ENCODE peak calls at places on chromosomes 1 and 21, in nine cellular contexts. Z, H, R, C, T, Q, B, S and O are unnamed samples.

GRCh38 chr1:161088587-161089110 is 709 bp downstream of the NECTIN4 start:
- DNase-seq in C (no peak), T (peak; percentile 64), Z (no peak), H (no peak), B (no peak), S (peak; percentile 26), Q (no peak), R (peak; percentile 89), O (no peak)

GRCh38 chr1:98201640-98202039 is 280.8 kb upstream of the DPYD start:
- DNase-seq in R (no peak), Z (no peak), C (no peak), H (no peak), T (no peak), B (no peak), S (no peak), Q (no peak), O (no peak)

GRCh38 chr1:192170196-192170984 is 12.1 kb downstream of the RGS18 start:
- DNase-seq in C (no peak), B (no peak), H (peak; percentile 4), S (no peak), Z (no peak), R (no peak), T (no peak), Q (no peak), O (no peak)

GRCh38 chr21:42012344-42012743 is 2.2 kb upstream of the ZBTB21 start:
- DNase-seq in S (no peak), Z (no peak), Q (no peak), H (no peak), R (no peak), B (no peak), C (no peak), T (no peak), O (no peak)

GRCh38 chr21:35284199-35284598 is 235.1 kb upstream of the RUNX1 start:
- DNase-seq in Q (no peak), Z (no peak), H (no peak), B (no peak), S (peak; percentile 60), T (no peak), R (no peak), C (no peak), O (peak; percentile 35)

GRCh38 chr1:167802235-167802634 is 80.5 kb downstream of the MPZL1 start:
- DNase-seq in C (no peak), S (no peak), Z (no peak), H (no peak), B (no peak), Q (no peak), R (no peak), T (no peak), O (no peak)

GRCh38 chr1:53121319-53122172 is 20.9 kb downstream of the SLC1A7 start:
- DNase-seq in Z (no peak), S (peak; percentile 83), C (no peak), Q (no peak), T (peak; percentile 42), B (no peak), H (no peak), R (no peak), O (peak; percentile 69)

GRCh38 chr1:243496173-243496553 is 240.3 kb downstream of the SDCCAG8 start:
- DNase-seq in Z (no peak), S (peak; percentile 62), B (no peak), Q (peak; percentile 18), R (no peak), T (no peak), C (no peak), H (no peak), O (no peak)

GRCh38 chr1:220786337-220787068 is at the start of gene MTARC1:
- DNase-seq in B (no peak), R (no peak), C (peak; percentile 70), T (peak; percentile 91), H (peak; percentile 90), S (peak; percentile 83), Q (peak; percentile 91), Z (no peak), O (peak; percentile 83)

GRCh38 chr1:175678471-175678870 is 64.9 kb downstream of the TNR start:
- DNase-seq in C (no peak), Q (no peak), S (no peak), Z (no peak), R (no peak), B (no peak), T (no peak), H (no peak), O (no peak)

GRCh38 chr1:32818804-32819541 is 1.5 kb downstream of the S100PBP start:
- DNase-seq in T (no peak), S (no peak), B (no peak), H (peak; percentile 17), R (peak; percentile 3), C (no peak), Q (peak; percentile 27), Z (peak; percentile 59), O (no peak)

GRCh38 chr1:83998599-83999315 is at the start of gene TTLL7:
- DNase-seq in T (peak; percentile 65), C (peak; percentile 72), R (peak; percentile 76), S (peak; percentile 91), B (peak; percentile 32), H (peak; percentile 84), Q (peak; percentile 86), Z (peak; percentile 43), O (peak; percentile 82)

GRCh38 chr1:205970486-205970885 is 27.2 kb upstream of the SLC26A9 start:
- DNase-seq in H (no peak), S (no peak), Z (no peak), C (no peak), R (no peak), B (no peak), Q (no peak), T (peak; percentile 38), O (no peak)

GRCh38 chr1:205939690-205940330 is 3.4 kb downstream of the SLC26A9 start:
- DNase-seq in T (peak; percentile 35), H (peak; percentile 63), Q (no peak), S (no peak), C (no peak), Z (no peak), B (no peak), R (no peak), O (no peak)

GRCh38 chr1:178126790-178127189 is 32.9 kb downstream of the RASAL2 start:
- DNase-seq in Z (no peak), C (no peak), H (no peak), B (no peak), T (peak; percentile 89), S (no peak), Q (no peak), R (peak; percentile 97), O (no peak)

GRCh38 chr1:92832537-92833160 is 809 bp downstream of the RPL5 start:
- DNase-seq in H (no peak), S (no peak), R (no peak), B (no peak), Z (no peak), C (no peak), T (no peak), Q (no peak), O (no peak)

GRCh38 chr1:204651843-204652421 is 33.6 kb downstream of the LRRN2 start:
- DNase-seq in Q (peak; percentile 21), T (no peak), B (no peak), Z (no peak), H (no peak), R (no peak), S (no peak), C (no peak), O (no peak)

GRCh38 chr1:89041055-89041707 is 18.5 kb upstream of the GBP3 start:
- DNase-seq in B (no peak), S (no peak), T (peak; percentile 90), Q (no peak), Z (no peak), R (peak; percentile 79), H (no peak), C (no peak), O (no peak)

GRCh38 chr1:54937469-54937868 is 43.0 kb upstream of the TMEM61 start:
- DNase-seq in C (no peak), T (peak; percentile 48), Q (no peak), R (peak; percentile 32), S (no peak), Z (no peak), H (no peak), B (no peak), O (no peak)

GRCh38 chr1:65590279-65590678 is 169.8 kb downstream of the LEPR start:
- DNase-seq in T (no peak), H (no peak), Z (no peak), Q (no peak), R (no peak), S (no peak), B (no peak), C (no peak), O (no peak)

GRCh38 chr1:230186874-230187273 is 119.8 kb downstream of the GALNT2 start:
- DNase-seq in Z (no peak), R (no peak), Q (no peak), C (no peak), H (no peak), S (no peak), T (no peak), B (peak; percentile 3), O (no peak)
- H3K27ac ChIP-seq in Z (no peak overlapping the region), R (no peak overlapping the region), Q (no peak overlapping the region), C (no peak overlapping the region), H (no peak overlapping the region), S (no peak overlapping the region), T (peak overlapping the region; percentile 26), B (no peak overlapping the region), O (no peak overlapping the region)

DNA sequence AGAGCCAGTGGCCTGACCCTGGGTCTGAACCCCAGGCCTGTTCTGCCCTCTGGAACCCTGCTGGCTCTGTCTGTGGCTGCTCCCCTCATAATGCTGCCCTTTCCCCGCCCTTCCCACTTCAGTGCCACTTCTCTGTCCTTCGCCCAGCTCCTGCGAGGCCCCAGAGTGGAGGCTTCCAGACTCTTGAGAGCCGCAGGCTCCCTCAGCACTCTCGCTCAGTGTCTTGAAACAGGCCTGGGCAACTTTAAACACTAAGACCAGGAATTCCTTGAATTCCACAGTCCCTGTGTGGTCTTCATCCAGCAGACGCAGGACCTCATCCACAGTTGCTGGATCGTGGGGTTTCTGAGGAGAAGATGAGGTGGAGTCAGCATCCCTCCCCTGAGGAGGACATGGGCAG is 3.5 kb downstream of the CRNN start:
- DNase-seq in Z (no peak), B (no peak), Q (no peak), R (no peak), H (no peak), S (no peak), T (no peak), C (no peak), O (no peak)
- H3K27me3 ChIP-seq in Z (no peaks in the 10 kb centered on the region), B (no peaks in the 10 kb centered on the region), Q (no peaks in the 10 kb centered on the region), R (no peaks in the 10 kb centered on the region), H (no peaks in the 10 kb centered on the region), S (no peaks in the 10 kb centered on the region), T (peaks cover 54% of the 10 kb centered on the region), C (no peaks in the 10 kb centered on the region), O (peaks cover 40% of the 10 kb centered on the region)

DNA sequence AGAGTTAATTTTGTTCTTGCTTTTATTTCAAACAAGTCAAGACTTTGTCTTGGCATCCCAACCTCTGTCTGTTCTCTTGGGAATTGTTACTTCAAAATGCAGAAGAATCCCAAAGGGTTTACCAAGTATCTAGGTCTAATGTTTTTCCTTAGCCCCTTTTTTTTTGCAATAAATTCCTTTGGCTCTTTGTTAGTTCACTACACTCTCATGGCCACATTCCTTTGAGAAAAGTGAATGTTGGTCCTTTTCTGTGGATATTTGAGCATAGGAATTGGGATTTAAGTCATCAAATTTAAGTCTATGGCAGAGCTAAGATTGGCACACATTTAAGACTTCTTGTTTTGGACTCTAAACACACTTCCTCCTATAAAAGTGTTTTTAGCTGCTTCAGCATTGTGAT is 1.8 kb downstream of the BTF3L4 start:
- DNase-seq in R (no peak), T (no peak), Z (no peak), B (no peak), Q (no peak), H (no peak), S (no peak), C (no peak), O (no peak)
- H3K27ac ChIP-seq in R (no peak overlapping the region), T (no peak overlapping the region), Z (no peak overlapping the region), B (peak overlapping the region; percentile 88), Q (no peak overlapping the region), H (no peak overlapping the region), S (peak overlapping the region; percentile 93), C (no peak overlapping the region), O (no peak overlapping the region)

GRCh38 chr1:59484090-59484489 is 187.2 kb downstream of the FGGY start:
- DNase-seq in T (peak; percentile 85), R (peak; percentile 75), B (no peak), S (no peak), C (no peak), Q (no peak), Z (no peak), H (no peak), O (no peak)
- H3K27me3 ChIP-seq in T (no peaks in the 10 kb centered on the region), R (no peaks in the 10 kb centered on the region), B (no peaks in the 10 kb centered on the region), S (no peaks in the 10 kb centered on the region), C (no peaks in the 10 kb centered on the region), Q (no peaks in the 10 kb centered on the region), Z (no peaks in the 10 kb centered on the region), H (no peaks in the 10 kb centered on the region), O (no peaks in the 10 kb centered on the region)